ENCODE peak calls at places on chromosomes 2 and 18, in six cellular contexts. V, Z, E, Q, H and F are unnamed samples.

GRCh38 chr18:43751203-43751602 is 473.9 kb upstream of the SYT4 start:
- DNase-seq in V (no peak), Z (no peak), E (no peak), Q (no peak), H (no peak), F (no peak)

GRCh38 chr2:159086332-159086731 is 117.9 kb downstream of the TANC1 start:
- DNase-seq in V (no peak), Z (no peak), E (no peak), Q (no peak), H (no peak), F (peak; percentile 73)

GRCh38 chr18:25561923-25562322 is 210.0 kb upstream of the ZNF521 start:
- DNase-seq in V (no peak), Z (no peak), E (no peak), Q (peak; percentile 48), H (no peak), F (no peak)

GRCh38 chr2:189762551-189763298 is at the start of gene OSGEPL1:
- DNase-seq in V (peak; percentile 96), Z (peak; percentile 74), E (peak; percentile 88), Q (peak; percentile 93), H (peak; percentile 96), F (peak; percentile 94)

GRCh38 chr2:216651370-216651881 is 18.2 kb downstream of the IGFBP2 start:
- DNase-seq in V (no peak), Z (no peak), E (no peak), Q (no peak), H (no peak), F (no peak)

GRCh38 chr2:120820885-120821279 is 85.2 kb downstream of the GLI2 start:
- DNase-seq in V (no peak), Z (no peak), E (no peak), Q (no peak), H (no peak), F (no peak)

GRCh38 chr2:121415727-121416126 is 115.0 kb upstream of the RNU4ATAC start:
- DNase-seq in V (no peak), Z (no peak), E (no peak), Q (no peak), H (no peak), F (no peak)

GRCh38 chr2:239283961-239284801 is 116.6 kb downstream of the HDAC4 start:
- DNase-seq in V (peak; percentile 53), Z (no peak), E (no peak), Q (no peak), H (peak; percentile 71), F (no peak)

GRCh38 chr2:241232736-241233575 is 44.5 kb downstream of the ANO7 start:
- DNase-seq in V (peak; percentile 44), Z (no peak), E (no peak), Q (no peak), H (peak; percentile 46), F (no peak)

GRCh38 chr2:120389036-120389391 is 43.1 kb downstream of the INHBB start:
- DNase-seq in V (peak; percentile 52), Z (no peak), E (no peak), Q (no peak), H (peak; percentile 65), F (no peak)

GRCh38 chr2:100824842-100825241 is 4.9 kb downstream of the NPAS2 start:
- DNase-seq in V (no peak), Z (no peak), E (no peak), Q (no peak), H (no peak), F (no peak)

GRCh38 chr18:54173250-54173649 is 51.2 kb downstream of the MBD2 start:
- DNase-seq in V (no peak), Z (no peak), E (no peak), Q (no peak), H (no peak), F (no peak)

GRCh38 chr2:71336802-71337201 is 5.2 kb downstream of the ZNF638 start:
- DNase-seq in V (no peak), Z (no peak), E (peak; percentile 29), Q (no peak), H (no peak), F (no peak)

GRCh38 chr2:175166216-175166824 is 1.7 kb downstream of the ATF2 start:
- DNase-seq in V (no peak), Z (no peak), E (no peak), Q (no peak), H (no peak), F (no peak)
- TF ChIP-seq CTCF in V (no peak), Z (no peak), E (no peak), Q (no peak), H (no peak), F (no peak)

DNA sequence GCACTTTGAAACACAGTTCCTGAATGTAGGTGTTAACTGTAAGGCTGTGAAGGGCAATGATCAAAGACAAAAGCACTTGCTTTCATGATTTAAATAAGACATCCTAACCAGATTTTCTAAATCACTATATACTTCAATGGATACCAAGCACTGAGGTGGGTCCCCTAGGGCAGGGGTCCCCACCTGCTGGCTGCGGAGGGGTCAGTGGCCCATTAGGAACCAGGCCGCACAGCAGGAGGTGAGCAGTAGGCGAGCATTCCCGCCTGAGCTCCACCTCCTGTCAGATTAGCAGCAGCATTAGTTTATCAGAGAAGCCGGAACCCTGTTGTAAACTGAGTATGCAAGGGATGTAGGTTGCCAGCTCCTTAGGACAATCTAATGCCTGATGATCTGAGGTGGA is 7.1 kb downstream of the NFE2L2 start:
- DNase-seq in V (no peak), Z (no peak), E (no peak), Q (no peak), H (no peak), F (no peak)
- H3K4me1 ChIP-seq in V (peaks cover 93% of the 10 kb centered on the region), Z (peaks cover 86% of the 10 kb centered on the region), E (peaks cover 86% of the 10 kb centered on the region), Q (peaks cover 20% of the 10 kb centered on the region), H (peaks cover 44% of the 10 kb centered on the region), F (peaks cover 90% of the 10 kb centered on the region)

DNA sequence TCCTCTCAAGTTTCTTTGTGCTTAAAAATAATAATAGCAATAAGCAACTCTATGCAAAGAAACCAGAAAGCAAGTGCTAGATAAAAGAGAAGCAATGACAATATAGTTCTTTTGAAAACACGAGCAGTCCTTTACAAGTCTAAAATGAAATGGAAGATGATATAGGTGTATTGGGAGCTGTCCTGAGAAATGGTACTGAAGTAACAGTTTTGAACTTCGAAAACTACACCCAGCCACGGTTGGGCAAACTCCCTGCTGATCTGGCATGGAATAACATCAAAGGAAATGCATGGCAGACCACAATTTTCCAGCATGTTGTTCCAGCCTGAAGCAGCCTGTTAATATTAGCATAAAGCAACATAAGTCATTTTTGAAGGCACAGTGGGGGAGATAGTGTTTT is 596.2 kb upstream of the KLHL29 start:
- DNase-seq in V (no peak), Z (no peak), E (no peak), Q (no peak), H (no peak), F (no peak)
- H3K9me3 ChIP-seq in V (no peaks in the 10 kb centered on the region), Z (no peaks in the 10 kb centered on the region), E (no peaks in the 10 kb centered on the region), Q (no peaks in the 10 kb centered on the region), H (no peaks in the 10 kb centered on the region), F (no peaks in the 10 kb centered on the region)

DNA sequence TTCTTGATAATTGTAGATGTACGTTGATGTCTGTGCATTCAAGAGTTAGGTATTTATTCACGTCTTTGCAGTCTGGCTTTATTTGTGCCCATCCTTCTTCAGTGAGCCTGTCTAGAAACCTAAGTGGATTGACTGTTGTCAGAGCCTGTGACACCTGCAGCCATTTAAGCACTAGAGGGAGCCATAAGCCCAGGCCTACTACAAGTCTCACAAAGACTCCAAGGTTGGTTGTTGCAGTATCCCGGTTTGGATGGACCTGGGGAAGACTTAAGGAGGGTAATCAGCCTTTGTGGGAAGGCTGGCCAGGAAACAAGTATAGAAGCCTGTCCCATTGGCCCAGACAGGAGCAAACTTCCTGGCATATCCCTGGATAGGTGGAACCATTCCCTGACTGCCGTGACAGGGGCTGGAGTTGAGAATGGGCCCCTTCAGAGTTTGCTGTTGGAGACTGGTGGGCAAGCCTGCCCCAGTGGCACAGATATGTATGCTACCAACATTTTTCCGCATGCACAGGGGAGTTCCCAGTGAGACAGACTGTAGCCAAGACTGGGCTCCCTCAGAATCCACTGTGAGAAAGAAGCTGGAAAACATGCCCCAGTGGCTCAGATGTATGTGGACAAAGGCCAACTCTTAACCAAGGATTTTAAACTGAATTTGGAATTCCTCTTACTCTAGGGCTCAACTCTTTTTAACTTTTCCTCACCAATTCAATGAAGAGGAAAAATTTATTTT is 9.3 kb upstream of the LRRC30 start:
- DNase-seq in V (no peak), Z (no peak), E (peak; percentile 34), Q (peak; percentile 91), H (no peak), F (no peak)
- TF ChIP-seq CTCF in V (peak; percentile 72), Z (no peak), E (peak; percentile 36), Q (peak; percentile 95), H (peak; percentile 56), F (peak; percentile 74)

GRCh38 chr2:96890252-96890651 is 20.4 kb upstream of the SEMA4C start:
- DNase-seq in V (no peak), Z (no peak), E (no peak), Q (peak; percentile 38), H (no peak), F (no peak)

GRCh38 chr2:96888082-96889011 is 18.5 kb upstream of the SEMA4C start:
- DNase-seq in V (peak; percentile 81), Z (no peak), E (no peak), Q (no peak), H (no peak), F (no peak)

GRCh38 chr2:96891591-96892333 is 21.9 kb upstream of the SEMA4C start:
- DNase-seq in V (peak; percentile 78), Z (no peak), E (no peak), Q (no peak), H (peak; percentile 80), F (no peak)

GRCh38 chr2:96893289-96894150 is 23.6 kb upstream of the SEMA4C start:
- DNase-seq in V (no peak), Z (no peak), E (no peak), Q (no peak), H (no peak), F (no peak)

GRCh38 chr2:96890726-96891385 is 21.0 kb upstream of the SEMA4C start:
- DNase-seq in V (no peak), Z (no peak), E (no peak), Q (no peak), H (no peak), F (no peak)
- H3K4me1 ChIP-seq in V (peaks cover 43% of the 10 kb centered on the region), Z (peaks cover 74% of the 10 kb centered on the region), E (peaks cover 18% of the 10 kb centered on the region), Q (peaks cover 38% of the 10 kb centered on the region), H (peaks cover 6% of the 10 kb centered on the region), F (peaks cover 57% of the 10 kb centered on the region)